ENCODE peak calls at places on chromosomes 13 and 19, in ten cellular contexts. One of them, this sample, is unnamed.

GRCh38 chr19:40582467-40582866 is 5.8 kb downstream of the SHKBP1 start:
- DNase-seq in heart right ventricle: no peak
- DNase-seq in kidney epithelial cell: no peak
- DNase-seq in cardiac fibroblast: no peak
- DNase-seq in ovary: no peak
- DNase-seq in uterus: no peak
- DNase-seq in suprapubic skin: no peak
- DNase-seq in endodermal cell: no peak
- DNase-seq in tibial artery: no peak
- DNase-seq in hepatocyte: no peak
- DNase-seq in this sample: no peak

GRCh38 chr13:43284162-43284561 is 260.8 kb downstream of the DNAJC15 start:
- DNase-seq in heart right ventricle: no peak
- DNase-seq in kidney epithelial cell: no peak
- DNase-seq in cardiac fibroblast: peak; percentile 74
- DNase-seq in ovary: no peak
- DNase-seq in uterus: no peak
- DNase-seq in suprapubic skin: no peak
- DNase-seq in endodermal cell: no peak
- DNase-seq in tibial artery: no peak
- DNase-seq in hepatocyte: no peak
- DNase-seq in this sample: no peak

GRCh38 chr19:33293255-33294057 is 8.9 kb downstream of the CEBPA start:
- DNase-seq in heart right ventricle: no peak
- DNase-seq in kidney epithelial cell: no peak
- DNase-seq in cardiac fibroblast: peak; percentile 80
- DNase-seq in ovary: no peak
- DNase-seq in uterus: peak; percentile 40
- DNase-seq in suprapubic skin: no peak
- DNase-seq in endodermal cell: no peak
- DNase-seq in tibial artery: no peak
- DNase-seq in hepatocyte: peak; percentile 80
- DNase-seq in this sample: peak; percentile 51

GRCh38 chr13:110886475-110887241 is 28.2 kb downstream of the ANKRD10 start:
- DNase-seq in heart right ventricle: no peak
- DNase-seq in kidney epithelial cell: no peak
- DNase-seq in cardiac fibroblast: no peak
- DNase-seq in ovary: no peak
- DNase-seq in uterus: no peak
- DNase-seq in suprapubic skin: no peak
- DNase-seq in endodermal cell: peak; percentile 58
- DNase-seq in tibial artery: no peak
- DNase-seq in hepatocyte: no peak
- DNase-seq in this sample: no peak

GRCh38 chr13:30711375-30711774 is 24.0 kb upstream of the ALOX5AP start:
- DNase-seq in heart right ventricle: no peak
- DNase-seq in kidney epithelial cell: no peak
- DNase-seq in cardiac fibroblast: peak; percentile 83
- DNase-seq in ovary: no peak
- DNase-seq in uterus: no peak
- DNase-seq in suprapubic skin: no peak
- DNase-seq in endodermal cell: no peak
- DNase-seq in tibial artery: no peak
- DNase-seq in hepatocyte: peak; percentile 20
- DNase-seq in this sample: no peak

GRCh38 chr13:33490461-33491327 is 205.1 kb upstream of the STARD13 start:
- DNase-seq in heart right ventricle: peak; percentile 19
- DNase-seq in kidney epithelial cell: no peak
- DNase-seq in cardiac fibroblast: peak; percentile 57
- DNase-seq in ovary: peak; percentile 17
- DNase-seq in uterus: peak; percentile 17
- DNase-seq in suprapubic skin: no peak
- DNase-seq in endodermal cell: peak; percentile 90
- DNase-seq in tibial artery: no peak
- DNase-seq in hepatocyte: no peak
- DNase-seq in this sample: no peak

GRCh38 chr19:20367811-20368294 is 197.7 kb downstream of the ZNF737 start:
- DNase-seq in heart right ventricle: no peak
- DNase-seq in kidney epithelial cell: no peak
- DNase-seq in cardiac fibroblast: no peak
- DNase-seq in ovary: no peak
- DNase-seq in uterus: no peak
- DNase-seq in suprapubic skin: no peak
- DNase-seq in endodermal cell: peak; percentile 84
- DNase-seq in tibial artery: no peak
- DNase-seq in hepatocyte: peak; percentile 37
- DNase-seq in this sample: no peak

GRCh38 chr19:54881884-54882283 is 7.8 kb downstream of the FCAR start:
- DNase-seq in heart right ventricle: no peak
- DNase-seq in kidney epithelial cell: no peak
- DNase-seq in cardiac fibroblast: no peak
- DNase-seq in ovary: no peak
- DNase-seq in uterus: no peak
- DNase-seq in suprapubic skin: peak; percentile 40
- DNase-seq in endodermal cell: no peak
- DNase-seq in tibial artery: no peak
- DNase-seq in hepatocyte: no peak
- DNase-seq in this sample: no peak

GRCh38 chr19:47752440-47753211 is 7.3 kb downstream of the NOP53 start:
- DNase-seq in heart right ventricle: no peak
- DNase-seq in kidney epithelial cell: no peak
- DNase-seq in cardiac fibroblast: no peak
- DNase-seq in ovary: no peak
- DNase-seq in uterus: no peak
- DNase-seq in suprapubic skin: no peak
- DNase-seq in endodermal cell: no peak
- DNase-seq in tibial artery: no peak
- DNase-seq in hepatocyte: no peak
- DNase-seq in this sample: no peak

GRCh38 chr13:65597839-65598818 is 1632.0 kb downstream of the PCDH9 start:
- DNase-seq in heart right ventricle: no peak
- DNase-seq in kidney epithelial cell: no peak
- DNase-seq in cardiac fibroblast: peak; percentile 87
- DNase-seq in ovary: no peak
- DNase-seq in uterus: no peak
- DNase-seq in suprapubic skin: no peak
- DNase-seq in endodermal cell: peak; percentile 53
- DNase-seq in tibial artery: no peak
- DNase-seq in hepatocyte: no peak
- DNase-seq in this sample: peak; percentile 50

GRCh38 chr19:49533551-49534488 is 6.0 kb downstream of the RCN3 start:
- DNase-seq in heart right ventricle: peak; percentile 72
- DNase-seq in kidney epithelial cell: no peak
- DNase-seq in cardiac fibroblast: peak; percentile 50
- DNase-seq in ovary: peak; percentile 87
- DNase-seq in uterus: peak; percentile 69
- DNase-seq in suprapubic skin: peak; percentile 90
- DNase-seq in endodermal cell: peak; percentile 94
- DNase-seq in tibial artery: peak; percentile 78
- DNase-seq in hepatocyte: peak; percentile 88
- DNase-seq in this sample: no peak

GRCh38 chr13:77459616-77460015 is 75.9 kb upstream of the SCEL start:
- DNase-seq in heart right ventricle: no peak
- DNase-seq in kidney epithelial cell: no peak
- DNase-seq in cardiac fibroblast: no peak
- DNase-seq in ovary: no peak
- DNase-seq in uterus: no peak
- DNase-seq in suprapubic skin: no peak
- DNase-seq in endodermal cell: no peak
- DNase-seq in tibial artery: no peak
- DNase-seq in hepatocyte: no peak
- DNase-seq in this sample: no peak
- TF ChIP-seq CTCF in heart right ventricle: no peak
- TF ChIP-seq CTCF in kidney epithelial cell: no peak
- TF ChIP-seq CTCF in cardiac fibroblast: no peak
- TF ChIP-seq CTCF in ovary: no peak
- TF ChIP-seq CTCF in uterus: no peak
- TF ChIP-seq CTCF in suprapubic skin: no peak
- TF ChIP-seq CTCF in endodermal cell: no peak
- TF ChIP-seq CTCF in tibial artery: no peak
- TF ChIP-seq CTCF in hepatocyte: no peak
- TF ChIP-seq CTCF in this sample: no peak

GRCh38 chr19:17327068-17327653 is 7.5 kb downstream of the ANO8 start:
- DNase-seq in heart right ventricle: no peak
- DNase-seq in kidney epithelial cell: no peak
- DNase-seq in cardiac fibroblast: no peak
- DNase-seq in ovary: no peak
- DNase-seq in uterus: no peak
- DNase-seq in suprapubic skin: no peak
- DNase-seq in endodermal cell: no peak
- DNase-seq in tibial artery: no peak
- DNase-seq in hepatocyte: no peak
- DNase-seq in this sample: no peak

GRCh38 chr19:17328517-17329060 is 6.1 kb downstream of the ANO8 start:
- DNase-seq in heart right ventricle: no peak
- DNase-seq in kidney epithelial cell: no peak
- DNase-seq in cardiac fibroblast: no peak
- DNase-seq in ovary: no peak
- DNase-seq in uterus: no peak
- DNase-seq in suprapubic skin: no peak
- DNase-seq in endodermal cell: peak; percentile 78
- DNase-seq in tibial artery: no peak
- DNase-seq in hepatocyte: peak; percentile 39
- DNase-seq in this sample: no peak

GRCh38 chr19:17329061-17329767 is 5.4 kb downstream of the ANO8 start:
- DNase-seq in heart right ventricle: no peak
- DNase-seq in kidney epithelial cell: no peak
- DNase-seq in cardiac fibroblast: no peak
- DNase-seq in ovary: no peak
- DNase-seq in uterus: no peak
- DNase-seq in suprapubic skin: no peak
- DNase-seq in endodermal cell: peak; percentile 74
- DNase-seq in tibial artery: no peak
- DNase-seq in hepatocyte: peak; percentile 11
- DNase-seq in this sample: no peak

GRCh38 chr19:17326595-17326966 is 8.1 kb downstream of the ANO8 start:
- DNase-seq in heart right ventricle: no peak
- DNase-seq in kidney epithelial cell: no peak
- DNase-seq in cardiac fibroblast: no peak
- DNase-seq in ovary: no peak
- DNase-seq in uterus: no peak
- DNase-seq in suprapubic skin: no peak
- DNase-seq in endodermal cell: peak; percentile 86
- DNase-seq in tibial artery: no peak
- DNase-seq in hepatocyte: no peak
- DNase-seq in this sample: no peak

DNA sequence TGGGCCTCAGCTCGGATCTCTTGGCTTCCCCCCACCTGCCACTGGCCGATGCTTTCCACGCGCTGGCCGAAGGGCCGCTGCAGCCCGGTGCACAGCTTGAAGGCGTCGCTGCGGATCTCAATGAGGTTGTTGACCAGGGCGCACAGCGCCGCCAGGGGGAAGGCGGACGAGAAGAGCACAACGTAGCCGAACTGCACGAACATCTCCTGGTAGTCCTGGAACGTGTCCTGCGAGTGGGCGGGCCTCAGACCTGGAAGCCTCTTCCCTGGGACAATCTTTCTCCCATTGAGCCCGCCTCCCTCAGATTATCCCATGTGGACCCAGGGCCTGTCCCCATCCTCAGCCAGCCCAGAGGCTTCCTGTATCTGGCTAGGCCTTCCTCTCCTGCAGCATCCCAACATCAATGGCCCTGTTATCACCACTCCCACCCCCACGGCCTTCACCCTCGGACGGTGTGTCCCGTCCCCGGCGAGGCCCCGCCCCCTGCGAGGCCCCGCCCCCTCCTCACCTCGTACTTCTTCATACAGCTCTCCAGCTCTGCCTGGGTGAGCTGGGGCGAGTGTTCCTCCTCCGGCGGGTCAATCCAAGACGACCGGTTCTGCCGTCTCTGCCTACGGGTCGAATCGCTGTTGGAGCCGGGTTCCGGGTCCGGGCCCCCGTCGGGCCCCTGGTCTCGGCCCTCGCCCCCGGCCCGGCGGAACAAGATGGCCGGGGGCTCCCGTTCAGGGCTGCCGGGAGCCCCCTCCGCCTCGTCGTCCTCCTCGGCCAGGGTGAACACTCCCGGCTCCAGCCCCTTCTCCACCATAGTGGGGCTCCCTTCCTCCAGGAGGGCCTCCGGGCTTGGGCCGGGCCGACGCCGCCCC is 6.8 kb downstream of the ANO8 start:
- DNase-seq in heart right ventricle: no peak
- DNase-seq in kidney epithelial cell: peak; percentile 61
- DNase-seq in cardiac fibroblast: no peak
- DNase-seq in ovary: peak; percentile 83
- DNase-seq in uterus: peak; percentile 61
- DNase-seq in suprapubic skin: no peak
- DNase-seq in endodermal cell: peak; percentile 97
- DNase-seq in tibial artery: no peak
- DNase-seq in hepatocyte: peak; percentile 89
- DNase-seq in this sample: no peak
- H3K4me3 ChIP-seq in heart right ventricle: peak overlapping the region; percentile 11
- H3K4me3 ChIP-seq in kidney epithelial cell: peak overlapping the region; percentile 26
- H3K4me3 ChIP-seq in cardiac fibroblast: no peak overlapping the region
- H3K4me3 ChIP-seq in ovary: peak overlapping the region; percentile 40
- H3K4me3 ChIP-seq in uterus: peak overlapping the region; percentile 25
- H3K4me3 ChIP-seq in suprapubic skin: peak overlapping the region; percentile 55
- H3K4me3 ChIP-seq in endodermal cell: peak overlapping the region; percentile 71
- H3K4me3 ChIP-seq in tibial artery: peak overlapping the region; percentile 18
- H3K4me3 ChIP-seq in hepatocyte: no peak overlapping the region
- H3K4me3 ChIP-seq in this sample: no peak overlapping the region

GRCh38 chr13:47459512-47459911 is 541.6 kb downstream of the SUCLA2 start:
- DNase-seq in heart right ventricle: no peak
- DNase-seq in kidney epithelial cell: no peak
- DNase-seq in cardiac fibroblast: peak; percentile 42
- DNase-seq in ovary: no peak
- DNase-seq in uterus: no peak
- DNase-seq in suprapubic skin: no peak
- DNase-seq in endodermal cell: no peak
- DNase-seq in tibial artery: no peak
- DNase-seq in hepatocyte: peak; percentile 13
- DNase-seq in this sample: no peak
- TF ChIP-seq CTCF in heart right ventricle: no peak
- TF ChIP-seq CTCF in kidney epithelial cell: peak; percentile 30
- TF ChIP-seq CTCF in cardiac fibroblast: peak; percentile 23
- TF ChIP-seq CTCF in ovary: no peak
- TF ChIP-seq CTCF in uterus: peak; percentile 27
- TF ChIP-seq CTCF in suprapubic skin: no peak
- TF ChIP-seq CTCF in endodermal cell: peak; percentile 67
- TF ChIP-seq CTCF in tibial artery: peak; percentile 27
- TF ChIP-seq CTCF in hepatocyte: peak; percentile 28
- TF ChIP-seq CTCF in this sample: peak; percentile 30

DNA sequence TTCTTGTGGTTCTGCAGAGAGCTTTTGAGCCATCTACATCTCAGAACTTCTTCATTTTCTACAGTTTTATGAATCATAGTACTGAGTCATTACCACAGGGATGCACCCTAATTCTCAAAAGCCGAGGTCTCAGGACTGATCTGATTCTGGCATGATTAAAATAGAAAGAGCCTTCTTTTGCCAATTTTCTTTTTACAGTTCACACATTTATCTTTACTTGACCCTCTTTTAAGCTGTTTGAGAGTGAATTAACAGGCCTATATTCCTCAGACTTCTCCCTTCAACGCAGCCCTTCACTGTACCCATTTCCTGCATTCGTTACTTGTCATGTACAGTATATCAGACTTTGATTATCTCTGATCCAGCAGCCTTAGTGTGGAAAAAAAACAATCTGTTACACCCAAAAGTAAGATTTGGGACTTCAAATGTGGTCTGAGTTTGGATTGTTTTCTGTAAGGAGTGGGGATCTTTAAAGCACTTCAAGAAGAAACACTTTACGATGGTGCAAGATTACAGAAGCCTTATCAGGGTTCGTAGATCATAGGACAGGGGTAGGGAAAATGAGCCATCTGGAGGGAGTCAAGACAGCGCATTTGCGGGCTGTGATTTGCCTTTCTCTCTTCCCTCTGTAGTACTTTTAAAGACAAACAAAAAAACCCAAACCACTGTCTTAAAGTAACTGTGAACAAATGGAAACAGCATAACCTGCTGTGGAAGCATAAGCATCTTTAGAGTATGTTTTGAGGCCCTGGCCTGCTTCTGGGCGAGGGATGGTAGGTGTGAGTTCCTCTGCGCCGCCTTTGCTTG is 15.3 kb upstream of the GPR183 start:
- DNase-seq in heart right ventricle: no peak
- DNase-seq in kidney epithelial cell: no peak
- DNase-seq in cardiac fibroblast: peak; percentile 81
- DNase-seq in ovary: no peak
- DNase-seq in uterus: no peak
- DNase-seq in suprapubic skin: no peak
- DNase-seq in endodermal cell: no peak
- DNase-seq in tibial artery: no peak
- DNase-seq in hepatocyte: no peak
- DNase-seq in this sample: peak; percentile 78
- H3K4me3 ChIP-seq in heart right ventricle: no peak overlapping the region
- H3K4me3 ChIP-seq in kidney epithelial cell: no peak overlapping the region
- H3K4me3 ChIP-seq in cardiac fibroblast: no peak overlapping the region
- H3K4me3 ChIP-seq in ovary: no peak overlapping the region
- H3K4me3 ChIP-seq in uterus: no peak overlapping the region
- H3K4me3 ChIP-seq in suprapubic skin: no peak overlapping the region
- H3K4me3 ChIP-seq in endodermal cell: no peak overlapping the region
- H3K4me3 ChIP-seq in tibial artery: no peak overlapping the region
- H3K4me3 ChIP-seq in hepatocyte: no peak overlapping the region
- H3K4me3 ChIP-seq in this sample: no peak overlapping the region